ENCODE peak calls at places on chromosome 4, in nine cellular contexts. One of them, this sample, is unnamed. For H3K4me1, H3K9me2 and H3K36me3, the result is how much of the 10 kb centered on the place peaks cover.

GRCh38 chr4:19725130-19725529 is 526.6 kb upstream of the SLIT2 start:
- DNase-seq in GM23248: no peak
- DNase-seq in HCT116: no peak
- DNase-seq in PC-9: no peak
- DNase-seq in OCI-LY7: no peak
- DNase-seq in Karpas-422: no peak
- DNase-seq in GM23338: no peak
- DNase-seq in MM.1S: no peak
- DNase-seq in SK-N-SH: no peak
- DNase-seq in this sample: no peak

GRCh38 chr4:153081693-153082092 is 122.5 kb upstream of the TRIM2 start:
- DNase-seq in MM.1S: no peak
- DNase-seq in HCT116: no peak
- DNase-seq in Karpas-422: no peak
- DNase-seq in SK-N-SH: no peak
- DNase-seq in OCI-LY7: no peak
- DNase-seq in GM23338: no peak
- DNase-seq in PC-9: no peak
- DNase-seq in GM23248: no peak
- DNase-seq in this sample: no peak

GRCh38 chr4:111717916-111718315 is 427.3 kb upstream of the FAM241A start:
- DNase-seq in OCI-LY7: no peak
- DNase-seq in MM.1S: no peak
- DNase-seq in GM23338: no peak
- DNase-seq in Karpas-422: no peak
- DNase-seq in GM23248: peak
- DNase-seq in SK-N-SH: no peak
- DNase-seq in PC-9: no peak
- DNase-seq in HCT116: no peak
- DNase-seq in this sample: no peak

GRCh38 chr4:102869569-102870227 is 906 bp downstream of the CISD2 start:
- DNase-seq in PC-9: no peak
- DNase-seq in GM23248: no peak
- DNase-seq in HCT116: no peak
- DNase-seq in OCI-LY7: peak
- DNase-seq in GM23338: peak
- DNase-seq in SK-N-SH: no peak
- DNase-seq in MM.1S: no peak
- DNase-seq in Karpas-422: peak
- DNase-seq in this sample: no peak

GRCh38 chr4:61380865-61381264 is 180.7 kb downstream of the ADGRL3 start:
- DNase-seq in MM.1S: no peak
- DNase-seq in GM23248: no peak
- DNase-seq in Karpas-422: no peak
- DNase-seq in OCI-LY7: no peak
- DNase-seq in HCT116: no peak
- DNase-seq in PC-9: no peak
- DNase-seq in GM23338: peak
- DNase-seq in SK-N-SH: no peak
- DNase-seq in this sample: no peak

GRCh38 chr4:52425751-52426326 is 233.3 kb downstream of the USP46 start:
- DNase-seq in GM23248: no peak
- DNase-seq in Karpas-422: no peak
- DNase-seq in GM23338: no peak
- DNase-seq in PC-9: no peak
- DNase-seq in OCI-LY7: no peak
- DNase-seq in SK-N-SH: no peak
- DNase-seq in HCT116: no peak
- DNase-seq in MM.1S: no peak
- DNase-seq in this sample: no peak

GRCh38 chr4:122912810-122913575 is 9.4 kb downstream of the NUDT6 start:
- DNase-seq in GM23248: no peak
- DNase-seq in OCI-LY7: no peak
- DNase-seq in MM.1S: no peak
- DNase-seq in PC-9: no peak
- DNase-seq in GM23338: no peak
- DNase-seq in Karpas-422: no peak
- DNase-seq in HCT116: no peak
- DNase-seq in SK-N-SH: no peak
- DNase-seq in this sample: no peak

GRCh38 chr4:153486281-153487151 is 20.4 kb downstream of the TMEM131L start:
- DNase-seq in OCI-LY7: no peak
- DNase-seq in MM.1S: no peak
- DNase-seq in GM23338: peak
- DNase-seq in SK-N-SH: no peak
- DNase-seq in HCT116: peak
- DNase-seq in PC-9: peak
- DNase-seq in GM23248: peak
- DNase-seq in Karpas-422: no peak
- DNase-seq in this sample: peak

GRCh38 chr4:57926311-57926710 is 816.1 kb upstream of the IGFBP7 start:
- DNase-seq in HCT116: no peak
- DNase-seq in MM.1S: no peak
- DNase-seq in Karpas-422: no peak
- DNase-seq in GM23248: no peak
- DNase-seq in OCI-LY7: no peak
- DNase-seq in GM23338: no peak
- DNase-seq in SK-N-SH: no peak
- DNase-seq in PC-9: no peak
- DNase-seq in this sample: no peak

GRCh38 chr4:81652069-81652478 is 180.4 kb upstream of the RASGEF1B start:
- DNase-seq in GM23248: no peak
- DNase-seq in MM.1S: no peak
- DNase-seq in PC-9: no peak
- DNase-seq in Karpas-422: no peak
- DNase-seq in OCI-LY7: no peak
- DNase-seq in SK-N-SH: no peak
- DNase-seq in GM23338: no peak
- DNase-seq in HCT116: no peak
- DNase-seq in this sample: no peak

GRCh38 chr4:76867880-76868655 is 29.9 kb downstream of the SOWAHB start:
- DNase-seq in HCT116: no peak
- DNase-seq in Karpas-422: peak
- DNase-seq in PC-9: peak
- DNase-seq in GM23248: no peak
- DNase-seq in OCI-LY7: no peak
- DNase-seq in MM.1S: peak
- DNase-seq in SK-N-SH: no peak
- DNase-seq in GM23338: peak
- DNase-seq in this sample: peak

GRCh38 chr4:4642201-4643025 is 100.6 kb upstream of the STX18 start:
- DNase-seq in GM23338: peak
- DNase-seq in GM23248: no peak
- DNase-seq in OCI-LY7: no peak
- DNase-seq in MM.1S: no peak
- DNase-seq in PC-9: no peak
- DNase-seq in HCT116: no peak
- DNase-seq in Karpas-422: no peak
- DNase-seq in SK-N-SH: no peak
- DNase-seq in this sample: no peak

GRCh38 chr4:176377705-176378302 is 58.0 kb downstream of the SPCS3 start:
- DNase-seq in SK-N-SH: peak
- DNase-seq in OCI-LY7: peak
- DNase-seq in HCT116: peak
- DNase-seq in MM.1S: peak
- DNase-seq in Karpas-422: peak
- DNase-seq in PC-9: no peak
- DNase-seq in GM23248: peak
- DNase-seq in GM23338: peak
- DNase-seq in this sample: peak

GRCh38 chr4:3796960-3797359 is 30.8 kb downstream of the ADRA2C start:
- DNase-seq in HCT116: no peak
- DNase-seq in GM23338: no peak
- DNase-seq in PC-9: no peak
- DNase-seq in OCI-LY7: no peak
- DNase-seq in GM23248: no peak
- DNase-seq in Karpas-422: no peak
- DNase-seq in MM.1S: no peak
- DNase-seq in SK-N-SH: no peak
- DNase-seq in this sample: no peak

DNA sequence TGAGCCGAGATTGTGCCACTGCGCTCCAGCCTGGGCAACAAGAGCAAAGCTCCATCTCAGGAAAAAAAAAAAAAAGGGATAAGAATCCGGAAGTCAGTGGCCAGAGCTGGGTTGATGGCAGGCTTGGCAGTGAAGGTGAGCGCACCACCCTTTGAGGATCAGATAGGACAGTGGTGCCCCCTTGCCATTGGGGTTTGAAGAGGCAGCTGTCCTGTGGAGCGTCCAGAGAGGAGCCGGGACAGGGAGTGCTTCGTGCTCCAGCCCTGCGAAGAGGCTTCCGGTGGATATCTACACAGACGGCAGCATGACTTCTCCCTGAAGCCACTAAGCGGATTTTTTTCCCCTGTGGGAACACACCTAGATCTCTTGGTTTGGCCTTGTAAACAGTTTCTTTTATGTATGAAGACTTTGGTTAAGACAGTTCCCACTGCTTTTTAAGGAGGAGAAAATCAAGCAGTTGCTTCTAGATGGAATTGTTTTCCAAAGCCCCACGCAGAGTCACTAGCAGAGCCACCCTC is 6.5 kb downstream of the TBC1D14 start:
- DNase-seq in GM23338: no peak
- DNase-seq in PC-9: no peak
- DNase-seq in HCT116: no peak
- DNase-seq in MM.1S: no peak
- DNase-seq in OCI-LY7: no peak
- DNase-seq in Karpas-422: no peak
- DNase-seq in SK-N-SH: no peak
- DNase-seq in GM23248: no peak
- DNase-seq in this sample: no peak
- H3K4me1 ChIP-seq in GM23338: under half
- H3K4me1 ChIP-seq in PC-9: under half
- H3K4me1 ChIP-seq in HCT116: under half
- H3K4me1 ChIP-seq in MM.1S: under half
- H3K4me1 ChIP-seq in OCI-LY7: under half
- H3K4me1 ChIP-seq in Karpas-422: under half
- H3K4me1 ChIP-seq in SK-N-SH: under half
- H3K4me1 ChIP-seq in GM23248: under half
- H3K4me1 ChIP-seq in this sample: half or more

DNA sequence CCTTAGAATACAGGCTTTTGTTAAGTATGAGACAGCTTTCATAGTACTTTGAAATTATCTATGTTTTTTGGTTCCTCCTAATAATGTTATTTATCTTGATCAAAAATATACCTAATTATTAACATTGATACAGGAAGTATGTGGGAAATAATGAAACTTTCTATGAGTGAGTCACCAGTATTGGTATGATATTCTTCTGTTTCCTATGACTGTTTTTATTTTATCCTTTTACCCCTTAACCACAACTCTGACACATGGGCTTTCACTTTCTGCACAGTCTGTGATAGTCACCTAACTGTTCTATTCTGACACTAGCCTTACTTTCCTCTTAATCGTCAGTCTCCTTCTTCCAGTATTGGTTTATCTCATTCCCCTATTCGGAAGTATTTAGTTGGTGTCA is 4.7 kb downstream of the THAP9 start:
- DNase-seq in SK-N-SH: no peak
- DNase-seq in HCT116: no peak
- DNase-seq in Karpas-422: no peak
- DNase-seq in PC-9: peak
- DNase-seq in GM23338: no peak
- DNase-seq in OCI-LY7: no peak
- DNase-seq in GM23248: peak
- DNase-seq in MM.1S: peak
- DNase-seq in this sample: no peak
- H3K9me2 ChIP-seq in SK-N-SH: under half
- H3K9me2 ChIP-seq in HCT116: under half
- H3K9me2 ChIP-seq in Karpas-422: under half
- H3K9me2 ChIP-seq in PC-9: under half
- H3K9me2 ChIP-seq in GM23338: under half
- H3K9me2 ChIP-seq in OCI-LY7: under half
- H3K9me2 ChIP-seq in GM23248: under half
- H3K9me2 ChIP-seq in MM.1S: under half
- H3K9me2 ChIP-seq in this sample: under half

GRCh38 chr4:17583944-17584343 is 6.9 kb downstream of the LAP3 start:
- DNase-seq in SK-N-SH: no peak
- DNase-seq in MM.1S: no peak
- DNase-seq in GM23248: no peak
- DNase-seq in Karpas-422: no peak
- DNase-seq in PC-9: no peak
- DNase-seq in HCT116: no peak
- DNase-seq in OCI-LY7: no peak
- DNase-seq in GM23338: no peak
- DNase-seq in this sample: no peak

GRCh38 chr4:17577660-17578481 is 873 bp downstream of the LAP3 start:
- DNase-seq in Karpas-422: peak
- DNase-seq in MM.1S: peak
- DNase-seq in OCI-LY7: peak
- DNase-seq in GM23248: peak
- DNase-seq in PC-9: no peak
- DNase-seq in HCT116: no peak
- DNase-seq in SK-N-SH: peak
- DNase-seq in GM23338: peak
- DNase-seq in this sample: peak

GRCh38 chr4:17578482-17578891 is 1.5 kb downstream of the LAP3 start:
- DNase-seq in PC-9: no peak
- DNase-seq in Karpas-422: peak
- DNase-seq in HCT116: no peak
- DNase-seq in GM23248: no peak
- DNase-seq in MM.1S: peak
- DNase-seq in GM23338: no peak
- DNase-seq in OCI-LY7: peak
- DNase-seq in SK-N-SH: no peak
- DNase-seq in this sample: no peak

GRCh38 chr4:17584502-17585213 is 7.7 kb downstream of the LAP3 start:
- DNase-seq in GM23248: no peak
- DNase-seq in SK-N-SH: no peak
- DNase-seq in PC-9: no peak
- DNase-seq in Karpas-422: no peak
- DNase-seq in OCI-LY7: no peak
- DNase-seq in MM.1S: no peak
- DNase-seq in HCT116: no peak
- DNase-seq in GM23338: peak
- DNase-seq in this sample: no peak

GRCh38 chr4:17580969-17581368 is 4.0 kb downstream of the LAP3 start:
- DNase-seq in GM23248: no peak
- DNase-seq in OCI-LY7: no peak
- DNase-seq in Karpas-422: no peak
- DNase-seq in PC-9: no peak
- DNase-seq in MM.1S: no peak
- DNase-seq in HCT116: no peak
- DNase-seq in GM23338: no peak
- DNase-seq in SK-N-SH: no peak
- DNase-seq in this sample: no peak
- H3K36me3 ChIP-seq in GM23248: under half
- H3K36me3 ChIP-seq in OCI-LY7: half or more
- H3K36me3 ChIP-seq in Karpas-422: half or more
- H3K36me3 ChIP-seq in PC-9: under half
- H3K36me3 ChIP-seq in MM.1S: under half
- H3K36me3 ChIP-seq in HCT116: under half
- H3K36me3 ChIP-seq in GM23338: under half
- H3K36me3 ChIP-seq in SK-N-SH: under half
- H3K36me3 ChIP-seq in this sample: under half

DNA sequence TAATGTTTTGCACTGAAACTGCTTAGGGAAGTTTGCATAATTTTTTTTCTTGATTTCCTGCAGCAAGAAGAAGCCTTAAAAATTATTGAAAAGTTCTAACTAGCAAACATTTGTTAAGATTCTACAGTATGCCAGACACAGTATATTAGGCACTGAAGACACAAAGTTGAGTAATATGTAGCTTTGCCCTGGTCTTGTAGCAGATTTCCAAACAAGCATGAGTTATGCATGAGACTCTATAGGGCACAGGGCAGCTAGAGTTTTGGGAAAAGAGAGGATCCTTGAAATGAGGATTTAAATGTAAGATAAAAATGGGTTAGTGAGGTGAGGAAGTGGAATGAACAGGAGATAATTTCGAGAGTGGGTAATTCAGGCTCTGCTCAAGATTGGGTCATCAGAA is 8.6 kb upstream of the GPRIN3 start:
- DNase-seq in Karpas-422: no peak
- DNase-seq in GM23338: no peak
- DNase-seq in PC-9: no peak
- DNase-seq in OCI-LY7: no peak
- DNase-seq in SK-N-SH: no peak
- DNase-seq in HCT116: no peak
- DNase-seq in MM.1S: no peak
- DNase-seq in GM23248: peak
- DNase-seq in this sample: no peak
- H3K4me1 ChIP-seq in Karpas-422: under half
- H3K4me1 ChIP-seq in GM23338: under half
- H3K4me1 ChIP-seq in PC-9: under half
- H3K4me1 ChIP-seq in OCI-LY7: under half
- H3K4me1 ChIP-seq in SK-N-SH: under half
- H3K4me1 ChIP-seq in HCT116: under half
- H3K4me1 ChIP-seq in MM.1S: under half
- H3K4me1 ChIP-seq in GM23248: under half
- H3K4me1 ChIP-seq in this sample: under half

This sample was measured in hepatocyte.